ENCODE peak calls at places on chromosomes 12 and 14, in six cellular contexts. S is IMR-90, Q is neuronal stem cell, J is H9, E is H1, U is mesenchymal stem cell. X is an unnamed sample.
A peak's percentile ranks its signal among the peaks of the same experiment; 100 is the strongest.

GRCh38 chr14:75648066-75648838 is 12.4 kb downstream of the ERG28 start:
- DNase-seq in S (peak; percentile 99), Q (no peak), J (no peak), E (no peak), U (peak; percentile 93), X (peak; percentile 80)

GRCh38 chr12:46774011-46774633 is 51.7 kb downstream of the SLC38A4 start:
- DNase-seq in S (peak; percentile 48), Q (no peak), J (no peak), E (no peak), U (no peak), X (no peak)

GRCh38 chr14:95056476-95056875 is 100.9 kb downstream of the DICER1 start:
- DNase-seq in S (no peak), Q (no peak), J (no peak), E (no peak), U (no peak), X (no peak)

GRCh38 chr12:32145096-32145495 is 38.4 kb downstream of the BICD1 start:
- DNase-seq in S (no peak), Q (no peak), J (no peak), E (no peak), U (no peak), X (no peak)

GRCh38 chr14:56894591-56894991 is 84.3 kb upstream of the OTX2 start:
- DNase-seq in S (no peak), Q (no peak), J (peak; percentile 59), E (no peak), U (no peak), X (no peak)

GRCh38 chr12:47413806-47414205 is 292.0 kb downstream of the RPAP3 start:
- DNase-seq in S (peak; percentile 58), Q (no peak), J (no peak), E (no peak), U (no peak), X (no peak)

GRCh38 chr12:19129486-19130223 is at the start of gene PLEKHA5:
- DNase-seq in S (peak; percentile 64), Q (peak; percentile 71), J (peak; percentile 79), E (no peak), U (peak; percentile 69), X (peak; percentile 76)

GRCh38 chr14:77574446-77575125 is 41.9 kb downstream of the SPTLC2 start:
- DNase-seq in S (peak; percentile 76), Q (no peak), J (no peak), E (no peak), U (no peak), X (no peak)

GRCh38 chr12:126534495-126534894 is 1469.3 kb downstream of the AACS start:
- DNase-seq in S (no peak), Q (no peak), J (no peak), E (no peak), U (no peak), X (no peak)

GRCh38 chr14:84750763-84751554 is 779.0 kb upstream of the FLRT2 start:
- DNase-seq in S (peak; percentile 50), Q (no peak), J (no peak), E (no peak), U (peak; percentile 64), X (no peak)

GRCh38 chr14:93977790-93978581 is 1.6 kb upstream of the ASB2 start:
- DNase-seq in S (no peak), Q (no peak), J (no peak), E (no peak), U (no peak), X (no peak)

GRCh38 chr12:52903855-52904508 is 894 bp downstream of the KRT8 start:
- DNase-seq in S (no peak), Q (peak; percentile 56), J (peak; percentile 81), E (no peak), U (peak; percentile 75), X (peak; percentile 58)

GRCh38 chr12:14948672-14949071 is 10.3 kb upstream of the ERP27 start:
- DNase-seq in S (peak; percentile 89), Q (no peak), J (no peak), E (no peak), U (peak; percentile 90), X (peak; percentile 42)

GRCh38 chr12:74999474-74999873 is 210.2 kb downstream of the KCNC2 start:
- DNase-seq in S (no peak), Q (no peak), J (no peak), E (no peak), U (no peak), X (no peak)

GRCh38 chr12:42213023-42213422 is 25.0 kb downstream of the YAF2 start:
- DNase-seq in S (peak; percentile 59), Q (no peak), J (no peak), E (no peak), U (no peak), X (peak; percentile 88)

GRCh38 chr14:64704743-64705405 is 650 bp downstream of the PLEKHG3 start:
- DNase-seq in S (peak; percentile 15), Q (no peak), J (no peak), E (no peak), U (peak; percentile 56), X (no peak)

GRCh38 chr14:99265571-99265970 is 6.4 kb downstream of the BCL11B start:
- DNase-seq in S (no peak), Q (no peak), J (no peak), E (no peak), U (no peak), X (no peak)

GRCh38 chr14:100076133-100076532 is 10.9 kb downstream of the EVL start:
- DNase-seq in S (peak; percentile 40), Q (no peak), J (peak; percentile 81), E (peak; percentile 17), U (peak; percentile 65), X (peak; percentile 88)

GRCh38 chr14:92625213-92625612 is 111.6 kb downstream of the RIN3 start:
- DNase-seq in S (peak; percentile 96), Q (no peak), J (no peak), E (no peak), U (peak; percentile 89), X (peak; percentile 47)

GRCh38 chr12:110821917-110822316 is 24.9 kb upstream of the CCDC63 start:
- DNase-seq in S (no peak), Q (no peak), J (no peak), E (no peak), U (no peak), X (no peak)

GRCh38 chr12:30837595-30837994 is 82.8 kb upstream of the CAPRIN2 start:
- DNase-seq in S (no peak), Q (no peak), J (peak; percentile 30), E (no peak), U (no peak), X (no peak)

GRCh38 chr12:99611590-99611989 is 36.0 kb upstream of the GARIN6 start:
- DNase-seq in S (no peak), Q (no peak), J (no peak), E (no peak), U (no peak), X (no peak)

GRCh38 chr14:103436533-103436932 is 51.3 kb downstream of the MARK3 start:
- DNase-seq in S (peak; percentile 66), Q (no peak), J (no peak), E (no peak), U (peak; percentile 77), X (peak; percentile 76)

GRCh38 chr12:77214136-77214535 is 148.8 kb upstream of the E2F7 start:
- DNase-seq in S (peak; percentile 70), Q (no peak), J (no peak), E (no peak), U (no peak), X (no peak)

GRCh38 chr12:51822956-51823355 is 25.6 kb downstream of the FIGNL2 start:
- DNase-seq in S (no peak), Q (no peak), J (no peak), E (no peak), U (no peak), X (peak; percentile 46)

GRCh38 chr12:51821423-51822260 is 26.9 kb downstream of the FIGNL2 start:
- DNase-seq in S (no peak), Q (no peak), J (no peak), E (no peak), U (no peak), X (no peak)

GRCh38 chr12:51822261-51822616 is 26.3 kb downstream of the FIGNL2 start:
- DNase-seq in S (no peak), Q (no peak), J (no peak), E (no peak), U (no peak), X (no peak)

GRCh38 chr12:51819851-51820720 is 28.4 kb downstream of the FIGNL2 start:
- DNase-seq in S (no peak), Q (no peak), J (no peak), E (no peak), U (no peak), X (no peak)

GRCh38 chr12:51820721-51821422 is 27.6 kb downstream of the FIGNL2 start:
- DNase-seq in S (peak; percentile 60), Q (peak; percentile 82), J (peak; percentile 86), E (no peak), U (no peak), X (no peak)
- H4K8ac ChIP-seq in S (peak overlapping the region; percentile 80), Q (no peak overlapping the region), J (no peak overlapping the region), E (peak overlapping the region; percentile 90), U (peak overlapping the region; percentile 67), X (peak overlapping the region; percentile 19)

DNA sequence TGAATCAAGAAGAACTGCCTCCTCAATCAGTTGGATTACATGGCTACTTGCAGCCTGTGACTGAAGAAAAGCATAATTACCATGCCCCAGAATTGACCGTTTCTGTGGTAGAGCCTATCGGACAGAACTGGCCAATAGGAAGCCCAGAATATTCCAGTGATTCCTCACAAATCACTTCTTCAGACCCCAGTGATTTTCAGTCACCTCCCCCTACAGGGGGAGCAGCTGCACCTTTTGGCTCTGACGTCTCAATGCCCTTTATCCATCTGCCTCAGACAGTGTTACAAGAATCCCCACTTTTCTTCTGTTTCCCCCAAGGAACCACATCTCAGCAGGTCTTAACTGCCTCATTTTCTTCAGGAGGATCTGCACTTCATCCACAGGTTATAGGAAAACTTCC is 80.8 kb downstream of the RAD52 start:
- DNase-seq in S (no peak), Q (no peak), J (no peak), E (no peak), U (no peak), X (no peak)
- H3K4me1 ChIP-seq in S (no peaks in the 10 kb centered on the region), Q (no peaks in the 10 kb centered on the region), J (no peaks in the 10 kb centered on the region), E (no peaks in the 10 kb centered on the region), U (no peaks in the 10 kb centered on the region), X (no peaks in the 10 kb centered on the region)

DNA sequence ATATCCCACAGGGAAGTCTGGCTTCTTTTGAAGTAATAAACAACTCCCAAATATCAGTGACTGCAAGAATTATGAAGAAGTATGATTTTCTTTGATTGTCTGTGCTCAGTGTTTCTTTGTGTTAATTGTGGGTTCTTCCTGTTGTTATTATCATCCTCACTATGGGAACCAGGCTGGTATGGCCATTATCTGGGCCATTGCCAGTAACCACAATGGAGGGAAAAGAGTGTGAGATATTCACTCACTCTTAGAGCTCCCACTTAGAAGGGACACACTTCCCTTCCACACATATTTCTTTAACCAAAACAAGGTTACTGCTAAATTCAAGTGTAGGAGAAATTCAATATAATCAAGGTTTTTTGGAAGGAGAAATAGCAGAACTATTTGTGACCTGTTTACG is 503.7 kb downstream of the SLC6A15 start:
- DNase-seq in S (no peak), Q (no peak), J (no peak), E (no peak), U (peak; percentile 47), X (no peak)
- H4K91ac ChIP-seq in S (no peak overlapping the region), Q (no peak overlapping the region), J (no peak overlapping the region), E (no peak overlapping the region), U (no peak overlapping the region), X (no peak overlapping the region)

DNA sequence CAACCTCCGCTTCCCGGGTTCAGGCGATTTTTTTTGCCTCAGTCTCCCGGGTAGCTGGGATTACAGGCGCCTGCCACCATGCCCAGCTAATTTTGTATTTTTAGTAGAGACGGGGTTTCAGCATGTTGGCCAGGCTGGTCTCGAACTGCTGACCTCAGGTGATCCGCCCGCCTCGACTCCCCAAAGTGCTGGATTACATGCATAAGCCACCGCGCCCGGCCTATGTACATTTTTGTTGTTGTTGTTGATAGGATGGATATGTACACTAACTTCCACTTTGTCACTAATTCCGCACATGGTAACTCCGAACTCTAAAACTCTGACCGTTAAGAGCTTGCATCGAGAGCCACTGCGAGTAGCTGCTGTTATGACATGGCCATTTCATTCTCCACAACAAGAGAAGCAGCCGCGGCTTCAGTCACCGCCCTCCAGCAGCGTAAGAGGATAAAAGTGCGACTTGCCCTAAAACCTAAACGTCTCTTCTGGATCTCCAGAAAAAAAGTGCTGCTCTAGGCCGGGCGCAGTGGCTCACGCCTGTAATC is 742 bp upstream of the MARS1 start:
- DNase-seq in S (no peak), Q (no peak), J (no peak), E (no peak), U (no peak), X (no peak)
- H4K8ac ChIP-seq in S (peak overlapping the region; percentile 95), Q (no peak overlapping the region), J (no peak overlapping the region), E (no peak overlapping the region), U (peak overlapping the region; percentile 97), X (peak overlapping the region; percentile 85)